ENCODE peak calls at places on chromosome 13, in four cellular contexts. One of them, this sample, is unnamed.

GRCh38 chr13:44399045-44399444 is 25.4 kb downstream of the SERP2 start:
- DNase-seq in BJ: no peak
- DNase-seq in lower leg skin: no peak
- DNase-seq in mesenchymal stem cell: no peak
- DNase-seq in this sample: no peak

GRCh38 chr13:33313504-33313903 is 27.9 kb upstream of the STARD13 start:
- DNase-seq in mesenchymal stem cell: no peak
- DNase-seq in lower leg skin: no peak
- DNase-seq in BJ: no peak
- DNase-seq in this sample: no peak

GRCh38 chr13:30145709-30146367 is 161.5 kb downstream of the KATNAL1 start:
- DNase-seq in lower leg skin: no peak
- DNase-seq in mesenchymal stem cell: no peak
- DNase-seq in BJ: no peak
- DNase-seq in this sample: no peak

GRCh38 chr13:76016799-76017198 is 380.7 kb downstream of the LMO7 start:
- DNase-seq in lower leg skin: no peak
- DNase-seq in BJ: no peak
- DNase-seq in mesenchymal stem cell: no peak
- DNase-seq in this sample: no peak

GRCh38 chr13:34174671-34175145 is 356.8 kb downstream of the RFC3 start:
- DNase-seq in BJ: peak; percentile 77
- DNase-seq in mesenchymal stem cell: peak; percentile 37
- DNase-seq in lower leg skin: no peak
- DNase-seq in this sample: no peak

GRCh38 chr13:101626925-101627555 is 174.6 kb downstream of the ITGBL1 start:
- DNase-seq in mesenchymal stem cell: peak; percentile 32
- DNase-seq in BJ: no peak
- DNase-seq in lower leg skin: no peak
- DNase-seq in this sample: peak; percentile 32

GRCh38 chr13:73242515-73243015 is 183.8 kb downstream of the KLF5 start:
- DNase-seq in lower leg skin: no peak
- DNase-seq in mesenchymal stem cell: no peak
- DNase-seq in BJ: no peak
- DNase-seq in this sample: no peak

GRCh38 chr13:60148918-60149317 is 14.8 kb downstream of the DIAPH3 start:
- DNase-seq in BJ: no peak
- DNase-seq in lower leg skin: no peak
- DNase-seq in mesenchymal stem cell: no peak
- DNase-seq in this sample: no peak

GRCh38 chr13:42001580-42001979 is 40.7 kb upstream of the VWA8 start:
- DNase-seq in mesenchymal stem cell: peak; percentile 80
- DNase-seq in BJ: peak; percentile 62
- DNase-seq in lower leg skin: no peak
- DNase-seq in this sample: no peak

GRCh38 chr13:99063952-99064351 is 86.1 kb upstream of the DOCK9 start:
- DNase-seq in BJ: no peak
- DNase-seq in lower leg skin: no peak
- DNase-seq in mesenchymal stem cell: peak; percentile 72
- DNase-seq in this sample: no peak

GRCh38 chr13:26719356-26719945 is 41.1 kb downstream of the GPR12 start:
- DNase-seq in mesenchymal stem cell: no peak
- DNase-seq in lower leg skin: no peak
- DNase-seq in BJ: no peak
- DNase-seq in this sample: no peak

GRCh38 chr13:104571161-104571889 is 1505.1 kb upstream of the SLC10A2 start:
- DNase-seq in mesenchymal stem cell: peak; percentile 83
- DNase-seq in BJ: peak; percentile 60
- DNase-seq in lower leg skin: peak; percentile 86
- DNase-seq in this sample: peak; percentile 84

GRCh38 chr13:110575322-110576069 is 14.0 kb upstream of the RAB20 start:
- DNase-seq in BJ: no peak
- DNase-seq in lower leg skin: no peak
- DNase-seq in mesenchymal stem cell: peak; percentile 30
- DNase-seq in this sample: peak; percentile 57

GRCh38 chr13:73898276-73898675 is 235.9 kb downstream of the KLF12 start:
- DNase-seq in lower leg skin: no peak
- DNase-seq in mesenchymal stem cell: peak; percentile 10
- DNase-seq in BJ: peak; percentile 68
- DNase-seq in this sample: no peak

GRCh38 chr13:67091603-67092002 is 138.5 kb downstream of the PCDH9 start:
- DNase-seq in lower leg skin: no peak
- DNase-seq in BJ: no peak
- DNase-seq in mesenchymal stem cell: no peak
- DNase-seq in this sample: no peak

GRCh38 chr13:74132152-74132767 is 1.9 kb downstream of the KLF12 start:
- DNase-seq in mesenchymal stem cell: peak; percentile 48
- DNase-seq in lower leg skin: no peak
- DNase-seq in BJ: no peak
- DNase-seq in this sample: no peak

GRCh38 chr13:21324793-21325192 is 134.3 kb downstream of the ZDHHC20 start:
- DNase-seq in mesenchymal stem cell: no peak
- DNase-seq in BJ: no peak
- DNase-seq in lower leg skin: no peak
- DNase-seq in this sample: no peak

GRCh38 chr13:94459116-94459515 is 20.4 kb downstream of the DCT start:
- DNase-seq in mesenchymal stem cell: no peak
- DNase-seq in BJ: no peak
- DNase-seq in lower leg skin: no peak
- DNase-seq in this sample: no peak

GRCh38 chr13:105139380-105140285 is 1395.8 kb downstream of the EFNB2 start:
- DNase-seq in BJ: no peak
- DNase-seq in mesenchymal stem cell: peak; percentile 8
- DNase-seq in lower leg skin: peak; percentile 22
- DNase-seq in this sample: peak; percentile 68

GRCh38 chr13:106173891-106174610 is 361.4 kb downstream of the EFNB2 start:
- DNase-seq in mesenchymal stem cell: no peak
- DNase-seq in BJ: no peak
- DNase-seq in lower leg skin: no peak
- DNase-seq in this sample: peak; percentile 71

GRCh38 chr13:32142956-32143375 is 111.4 kb downstream of the FRY start:
- DNase-seq in mesenchymal stem cell: peak; percentile 34
- DNase-seq in BJ: peak; percentile 74
- DNase-seq in lower leg skin: no peak
- DNase-seq in this sample: no peak

GRCh38 chr13:33016414-33017409 is at the start of gene KL:
- DNase-seq in lower leg skin: peak; percentile 17
- DNase-seq in BJ: no peak
- DNase-seq in mesenchymal stem cell: peak; percentile 30
- DNase-seq in this sample: no peak

GRCh38 chr13:44240611-44241010 is 133.0 kb upstream of the SERP2 start:
- DNase-seq in lower leg skin: no peak
- DNase-seq in mesenchymal stem cell: no peak
- DNase-seq in BJ: no peak
- DNase-seq in this sample: no peak

GRCh38 chr13:47598340-47598911 is 402.6 kb downstream of the SUCLA2 start:
- DNase-seq in mesenchymal stem cell: peak; percentile 12
- DNase-seq in BJ: no peak
- DNase-seq in lower leg skin: no peak
- DNase-seq in this sample: no peak

GRCh38 chr13:39777527-39778061 is 122.1 kb downstream of the COG6 start:
- DNase-seq in mesenchymal stem cell: peak; percentile 96
- DNase-seq in lower leg skin: no peak
- DNase-seq in BJ: peak; percentile 52
- DNase-seq in this sample: peak; percentile 61

GRCh38 chr13:91155512-91156114 is 191.9 kb upstream of the MIR17HG start:
- DNase-seq in BJ: no peak
- DNase-seq in lower leg skin: no peak
- DNase-seq in mesenchymal stem cell: no peak
- DNase-seq in this sample: no peak

GRCh38 chr13:101489635-101490034 is 37.2 kb downstream of the ITGBL1 start:
- DNase-seq in BJ: no peak
- DNase-seq in mesenchymal stem cell: peak; percentile 18
- DNase-seq in lower leg skin: no peak
- DNase-seq in this sample: no peak

GRCh38 chr13:107441279-107441678 is 774.1 kb downstream of the LIG4 start:
- DNase-seq in BJ: no peak
- DNase-seq in lower leg skin: no peak
- DNase-seq in mesenchymal stem cell: peak; percentile 83
- DNase-seq in this sample: peak; percentile 26

GRCh38 chr13:108915095-108915633 is 285.8 kb downstream of the MYO16 start:
- DNase-seq in BJ: no peak
- DNase-seq in mesenchymal stem cell: peak; percentile 62
- DNase-seq in lower leg skin: no peak
- DNase-seq in this sample: no peak

GRCh38 chr13:22080832-22081231 is 410.0 kb downstream of the FGF9 start:
- DNase-seq in BJ: no peak
- DNase-seq in lower leg skin: no peak
- DNase-seq in mesenchymal stem cell: no peak
- DNase-seq in this sample: no peak

GRCh38 chr13:39036212-39036611 is 1.7 kb downstream of the PROSER1 start:
- DNase-seq in BJ: no peak
- DNase-seq in lower leg skin: no peak
- DNase-seq in mesenchymal stem cell: peak; percentile 33
- DNase-seq in this sample: no peak

DNA sequence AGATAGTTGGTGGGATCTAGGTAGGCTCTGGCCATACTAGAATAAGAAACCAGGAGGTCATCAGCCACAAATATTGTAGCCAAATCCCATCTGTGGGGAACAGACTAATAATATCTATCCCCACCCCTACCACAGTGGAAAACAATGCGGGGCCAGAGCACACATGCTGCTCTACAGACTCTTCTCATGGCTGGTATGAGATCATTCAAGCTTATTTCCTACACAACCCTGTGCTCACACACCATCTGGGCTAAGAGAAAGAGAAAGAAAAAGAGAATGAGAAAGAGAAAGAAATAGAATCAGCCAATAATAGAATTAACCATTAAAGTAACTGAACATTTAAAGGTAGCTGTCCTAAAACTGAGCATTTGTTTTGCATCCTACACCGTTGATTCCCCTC is 1268.4 kb upstream of the SPRY2 start:
- DNase-seq in lower leg skin: no peak
- DNase-seq in BJ: no peak
- DNase-seq in mesenchymal stem cell: no peak
- DNase-seq in this sample: no peak
- H3K4me3 ChIP-seq in lower leg skin: no peak overlapping the region
- H3K4me3 ChIP-seq in BJ: no peak overlapping the region
- H3K4me3 ChIP-seq in mesenchymal stem cell: no peak overlapping the region
- H3K4me3 ChIP-seq in this sample: no peak overlapping the region

GRCh38 chr13:113546571-113547247 is 37.8 kb upstream of the TFDP1 start:
- DNase-seq in mesenchymal stem cell: no peak
- DNase-seq in lower leg skin: no peak
- DNase-seq in BJ: no peak
- DNase-seq in this sample: no peak
- H3K4me3 ChIP-seq in mesenchymal stem cell: no peak overlapping the region
- H3K4me3 ChIP-seq in lower leg skin: no peak overlapping the region
- H3K4me3 ChIP-seq in BJ: no peak overlapping the region
- H3K4me3 ChIP-seq in this sample: no peak overlapping the region

DNA sequence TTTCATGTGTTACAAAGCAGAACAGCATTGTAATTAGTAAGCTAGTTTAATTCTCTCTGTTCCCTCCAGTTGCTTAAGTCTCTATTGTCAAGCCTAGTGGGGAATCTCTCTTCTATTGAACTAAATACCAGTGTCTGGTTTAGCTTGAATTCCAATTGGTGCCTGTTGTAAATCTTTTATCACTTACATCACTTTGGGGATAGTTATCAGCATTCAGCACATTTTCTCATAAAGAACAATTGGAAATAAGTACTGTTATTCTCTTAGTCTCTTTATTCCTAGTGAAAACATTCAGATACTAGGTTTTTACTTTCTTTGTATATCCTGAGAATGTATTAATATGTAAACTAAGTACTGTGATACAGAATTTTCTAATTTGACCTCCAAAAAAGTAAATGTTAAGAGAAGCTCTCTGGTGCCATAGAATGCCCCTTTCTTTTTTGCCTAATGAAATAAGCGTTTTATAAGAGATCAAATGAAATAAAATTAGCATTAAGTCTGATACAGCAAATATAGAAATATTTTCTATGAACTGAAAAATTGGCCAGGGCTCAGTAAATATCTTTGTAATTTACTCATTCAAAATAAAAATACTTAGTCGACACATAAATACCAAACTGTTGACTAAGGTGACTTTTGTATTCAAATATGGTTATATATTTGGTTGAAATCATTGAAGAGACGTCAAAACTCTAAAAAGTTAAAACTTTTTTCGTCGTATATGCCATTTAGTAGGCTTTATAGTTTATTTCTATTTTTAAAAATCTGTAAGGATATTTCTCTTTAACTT is 25.4 kb downstream of the IPO5 start:
- DNase-seq in mesenchymal stem cell: peak; percentile 37
- DNase-seq in lower leg skin: no peak
- DNase-seq in BJ: no peak
- DNase-seq in this sample: no peak
- H3K4me3 ChIP-seq in mesenchymal stem cell: no peak overlapping the region
- H3K4me3 ChIP-seq in lower leg skin: no peak overlapping the region
- H3K4me3 ChIP-seq in BJ: peak overlapping the region; percentile 61
- H3K4me3 ChIP-seq in this sample: peak overlapping the region; percentile 98

DNA sequence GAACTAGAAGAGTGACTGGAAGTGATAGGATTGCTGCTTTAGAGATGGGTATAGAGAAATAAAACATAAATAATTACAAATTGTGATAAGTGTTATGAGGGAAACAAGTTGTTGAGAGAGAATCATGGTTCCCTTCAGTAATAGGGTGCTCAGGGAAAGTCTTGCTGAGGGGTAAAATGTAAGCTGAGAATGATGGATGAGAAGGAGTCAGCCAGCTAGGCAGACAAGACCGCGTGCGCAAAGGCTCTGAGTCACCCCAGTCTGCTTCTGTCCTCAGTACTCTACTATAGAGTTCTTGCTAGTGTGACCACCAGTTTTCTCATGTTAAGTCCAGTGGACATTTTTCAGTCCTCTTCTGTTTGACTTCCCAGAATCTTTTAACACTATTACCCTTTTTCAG is 39.5 kb downstream of the PCCA start:
- DNase-seq in BJ: no peak
- DNase-seq in lower leg skin: no peak
- DNase-seq in mesenchymal stem cell: peak; percentile 83
- DNase-seq in this sample: peak; percentile 75
- H3K4me3 ChIP-seq in BJ: no peak overlapping the region
- H3K4me3 ChIP-seq in lower leg skin: no peak overlapping the region
- H3K4me3 ChIP-seq in mesenchymal stem cell: no peak overlapping the region
- H3K4me3 ChIP-seq in this sample: no peak overlapping the region

GRCh38 chr13:46595918-46596315 is 42.9 kb downstream of the LRCH1 start:
- DNase-seq in mesenchymal stem cell: no peak
- DNase-seq in lower leg skin: no peak
- DNase-seq in BJ: no peak
- DNase-seq in this sample: no peak
- H3K4me3 ChIP-seq in mesenchymal stem cell: no peak overlapping the region
- H3K4me3 ChIP-seq in lower leg skin: no peak overlapping the region
- H3K4me3 ChIP-seq in BJ: no peak overlapping the region
- H3K4me3 ChIP-seq in this sample: no peak overlapping the region

GRCh38 chr13:27970382-27971235 is 1.5 kb upstream of the CDX2 start:
- DNase-seq in lower leg skin: no peak
- DNase-seq in BJ: no peak
- DNase-seq in mesenchymal stem cell: no peak
- DNase-seq in this sample: no peak
- H3K4me3 ChIP-seq in lower leg skin: no peak overlapping the region
- H3K4me3 ChIP-seq in BJ: no peak overlapping the region
- H3K4me3 ChIP-seq in mesenchymal stem cell: no peak overlapping the region
- H3K4me3 ChIP-seq in this sample: no peak overlapping the region

This sample was measured in SJSA1.